ENCODE peak calls at places on chromosomes 16 and 17, in seven cellular contexts. J is cardiac fibroblast, I is fibroblast of mammary gland, P is WERI-Rb-1, B is tibial nerve, Y is epithelial cell of esophagus, T is AG10803. S is an unnamed sample.

GRCh38 chr17:8120520-8121443 is 2.5 kb upstream of the ALOXE3 start:
- DNase-seq in I (peak), Y (peak), T (peak), P (peak), J (peak), B (peak), S (peak)

GRCh38 chr16:30354423-30355143 is 525 bp downstream of the CD2BP2 start:
- DNase-seq in J (no peak), B (no peak), I (no peak), Y (no peak), T (no peak), P (no peak), S (no peak)

GRCh38 chr17:38693700-38694329 is 11.3 kb upstream of the MLLT6 start:
- DNase-seq in J (peak), P (no peak), T (peak), Y (no peak), I (peak), B (peak), S (peak)

GRCh38 chr17:66822009-66822408 is 12.9 kb upstream of the CACNG5 start:
- DNase-seq in J (no peak), I (no peak), B (no peak), P (no peak), T (no peak), Y (no peak), S (no peak)

GRCh38 chr17:34822007-34822737 is 139.1 kb downstream of the CCT6B start:
- DNase-seq in T (no peak), I (no peak), B (no peak), P (no peak), Y (no peak), J (no peak), S (no peak)

GRCh38 chr17:34413443-34414076 is 50.5 kb upstream of the CCL1 start:
- DNase-seq in T (no peak), J (peak), B (no peak), Y (no peak), P (no peak), I (peak), S (no peak)

GRCh38 chr16:30025156-30025555 is 2.2 kb downstream of the C16orf92 start:
- DNase-seq in J (no peak), P (no peak), B (no peak), T (no peak), Y (no peak), I (no peak), S (no peak)

GRCh38 chr16:84879569-84880487 is 60.0 kb downstream of the CRISPLD2 start:
- DNase-seq in T (no peak), J (no peak), P (no peak), Y (peak), I (no peak), B (no peak), S (no peak)

GRCh38 chr16:82769845-82770244 is 143.1 kb downstream of the CDH13 start:
- DNase-seq in Y (no peak), P (no peak), I (no peak), J (no peak), B (peak), T (no peak), S (no peak)

GRCh38 chr17:13429201-13429600 is 172.5 kb downstream of the HS3ST3A1 start:
- DNase-seq in I (peak), P (peak), B (peak), Y (no peak), J (peak), T (peak), S (peak)

GRCh38 chr17:55160501-55160900 is 104.3 kb upstream of the HLF start:
- DNase-seq in J (no peak), I (no peak), T (no peak), P (no peak), Y (no peak), B (no peak), S (no peak)

GRCh38 chr16:46843898-46844642 is 13.1 kb upstream of the C16orf87 start:
- DNase-seq in B (no peak), I (no peak), T (no peak), J (no peak), Y (no peak), P (no peak), S (no peak)

GRCh38 chr16:72149676-72150464 is 22.1 kb downstream of the PMFBP1 start:
- DNase-seq in I (no peak), Y (no peak), P (no peak), J (no peak), B (no peak), T (no peak), S (no peak)

GRCh38 chr17:59746849-59747445 is 39.5 kb downstream of the VMP1 start:
- DNase-seq in B (no peak), T (peak), P (peak), J (peak), I (peak), Y (peak), S (peak)

GRCh38 chr17:78041401-78042179 is 83.1 kb downstream of the TNRC6C start:
- DNase-seq in Y (no peak), B (no peak), J (peak), P (no peak), T (no peak), I (no peak), S (no peak)

GRCh38 chr16:28477311-28477920 is 5.3 kb upstream of the NPIPB7 start:
- DNase-seq in T (no peak), P (no peak), I (no peak), B (no peak), Y (no peak), J (no peak), S (no peak)

GRCh38 chr16:29230671-29231091 is 175.8 kb downstream of the NPIPB11 start:
- DNase-seq in J (peak), P (no peak), B (peak), I (peak), Y (peak), T (peak), S (peak)

GRCh38 chr16:89117239-89117974 is 23.8 kb downstream of the ACSF3 start:
- DNase-seq in T (no peak), P (no peak), I (no peak), J (no peak), Y (no peak), B (no peak), S (no peak)

GRCh38 chr17:57530026-57530425 is 215.1 kb downstream of the CCDC182 start:
- DNase-seq in I (no peak), P (no peak), Y (no peak), J (no peak), T (peak), B (no peak), S (no peak)

GRCh38 chr17:10135539-10136257 is 62.7 kb downstream of the GAS7 start:
- DNase-seq in I (peak), J (peak), B (peak), P (no peak), Y (no peak), T (peak), S (peak)

GRCh38 chr17:9330140-9330902 is 245.3 kb downstream of the STX8 start:
- DNase-seq in P (no peak), I (no peak), J (no peak), Y (no peak), T (no peak), B (no peak), S (no peak)

GRCh38 chr16:2284797-2285576 is 17.1 kb upstream of the RNPS1 start:
- DNase-seq in Y (no peak), P (no peak), T (no peak), J (no peak), B (no peak), I (no peak), S (no peak)

GRCh38 chr17:56891751-56892150 is 22.1 kb downstream of the TRIM25 start:
- DNase-seq in B (no peak), Y (no peak), P (peak), I (no peak), J (peak), T (no peak), S (no peak)

GRCh38 chr17:57567278-57567677 is 177.8 kb downstream of the CCDC182 start:
- DNase-seq in I (no peak), P (no peak), T (no peak), B (no peak), Y (no peak), J (no peak), S (no peak)

GRCh38 chr17:42543190-42544079 is 7.4 kb downstream of the NAGLU start:
- DNase-seq in B (no peak), J (no peak), I (no peak), T (no peak), Y (no peak), P (no peak), S (no peak)

GRCh38 chr17:78267257-78268073 is 36.0 kb downstream of the TMEM235 start:
- DNase-seq in Y (no peak), J (peak), P (no peak), I (no peak), T (no peak), B (no peak), S (no peak)

GRCh38 chr16:12186774-12187335 is 210.3 kb downstream of the SNX29 start:
- DNase-seq in Y (peak), I (peak), T (no peak), B (no peak), P (no peak), J (no peak), S (peak)

GRCh38 chr17:64148017-64148631 is 18.2 kb upstream of the ERN1 start:
- DNase-seq in I (peak), P (peak), Y (no peak), B (no peak), T (peak), J (peak), S (peak)

GRCh38 chr17:48011405-48012150 is 26.0 kb downstream of the COPZ2 start:
- DNase-seq in Y (peak), J (peak), I (peak), P (peak), T (peak), B (no peak), S (no peak)
- TF ChIP-seq CTCF in Y (peak), J (peak), I (peak), P (peak), T (peak), B (peak), S (peak)

GRCh38 chr17:79802736-79803420 is 6.0 kb upstream of the CBX8 start:
- DNase-seq in I (no peak), B (no peak), P (no peak), Y (peak), T (no peak), J (no peak), S (no peak)
- H3K4me3 ChIP-seq in I (no peak), B (no peak), P (no peak), Y (no peak), T (no peak), J (no peak), S (no peak)

GRCh38 chr17:76681222-76682137 is 29.3 kb downstream of the MXRA7 start:
- DNase-seq in B (peak), P (peak), I (peak), Y (peak), J (peak), T (peak), S (peak)
- TF ChIP-seq CTCF in B (peak), P (peak), I (peak), Y (peak), J (peak), T (peak), S (peak)

DNA sequence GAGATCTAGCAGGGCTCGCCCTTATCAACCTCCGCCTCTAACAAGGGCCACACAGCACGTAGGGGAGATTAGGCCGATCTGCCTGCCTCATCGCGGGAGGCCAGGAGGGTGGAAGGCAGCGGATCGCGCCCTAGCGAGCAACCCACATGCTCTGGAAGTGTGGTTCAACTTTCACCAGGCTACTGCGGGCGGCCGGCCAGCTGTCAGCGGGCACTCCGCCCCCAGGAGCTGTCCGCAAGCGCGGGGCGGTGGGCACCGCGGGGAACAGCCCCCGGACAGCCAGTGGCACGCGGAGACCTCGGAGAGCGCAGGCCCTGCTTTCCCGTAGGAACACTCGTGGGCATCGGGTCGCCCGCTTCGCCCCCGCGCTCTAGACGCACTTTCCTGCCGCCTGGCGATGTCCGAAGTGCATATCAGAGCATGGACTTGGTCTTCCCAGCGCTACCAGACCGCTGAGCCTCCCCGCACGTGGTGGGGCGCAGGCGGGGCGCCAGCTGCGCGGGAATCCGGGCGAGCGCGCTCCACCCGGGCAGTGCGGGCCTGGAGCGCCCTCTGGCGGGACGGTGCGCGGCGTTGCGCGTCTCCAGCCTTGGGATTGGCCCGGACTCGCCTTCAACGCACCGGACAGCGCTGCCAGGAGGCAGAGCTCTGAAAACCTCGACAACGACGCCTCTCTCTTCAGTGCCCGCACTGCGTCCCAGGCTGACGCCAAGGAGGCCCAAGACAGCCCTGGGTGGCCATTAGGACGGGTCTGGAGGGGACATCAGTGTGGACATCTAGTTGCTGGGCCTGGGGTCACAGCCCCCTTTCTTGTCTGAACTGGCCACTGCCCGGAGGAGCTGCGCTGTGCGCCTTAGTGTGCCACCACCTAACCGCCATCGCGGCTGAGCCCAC is 3.6 kb upstream of the ZNHIT3 start:
- DNase-seq in J (peak), I (peak), P (peak), Y (peak), B (peak), T (peak), S (peak)
- H3K4me3 ChIP-seq in J (peak), I (no peak), P (no peak), Y (peak), B (peak), T (peak), S (no peak)

DNA sequence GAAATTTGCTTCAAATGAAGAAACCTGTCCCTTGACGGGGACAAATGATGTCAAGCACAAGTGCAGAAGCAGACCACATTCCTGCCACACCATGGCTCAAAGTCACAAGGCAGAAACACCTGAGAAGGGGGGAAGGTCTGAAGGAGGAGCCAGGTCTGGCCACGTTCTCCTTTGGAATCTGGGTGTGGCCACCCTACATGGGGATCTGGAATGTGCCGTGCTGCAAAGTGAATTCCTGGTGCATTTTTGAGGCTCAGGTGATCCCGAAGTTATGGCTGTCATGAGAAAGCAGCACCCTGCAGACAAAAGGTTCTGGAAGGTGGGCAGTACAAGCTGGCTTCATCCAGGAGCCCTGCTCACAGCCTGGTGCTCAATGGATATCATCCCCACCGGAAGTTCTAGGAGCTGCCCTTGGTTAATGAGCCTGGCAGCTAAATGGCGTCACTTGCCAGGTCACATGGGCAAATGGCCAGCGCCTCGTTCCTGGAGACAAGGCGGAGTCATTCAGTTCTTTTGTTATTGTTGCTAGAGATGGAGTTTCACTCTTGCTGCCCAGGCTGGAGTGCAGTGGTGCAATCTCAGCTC is 20.1 kb upstream of the ADCY9 start:
- DNase-seq in T (no peak), I (no peak), J (no peak), Y (peak), B (no peak), P (no peak), S (no peak)
- TF ChIP-seq CTCF in T (no peak), I (no peak), J (no peak), Y (peak), B (no peak), P (no peak), S (no peak)

GRCh38 chr16:48609453-48610023 is 442 bp downstream of the N4BP1 start:
- DNase-seq in T (peak), P (peak), I (peak), J (peak), Y (peak), B (no peak), S (peak)

GRCh38 chr16:48613061-48613957 is 3.3 kb upstream of the N4BP1 start:
- DNase-seq in J (peak), T (peak), Y (peak), I (no peak), P (no peak), B (no peak), S (no peak)

GRCh38 chr16:48614759-48615158 is 4.8 kb upstream of the N4BP1 start:
- DNase-seq in P (no peak), Y (no peak), T (no peak), J (no peak), B (no peak), I (no peak), S (no peak)

GRCh38 chr16:48611329-48612137 is 1.6 kb upstream of the N4BP1 start:
- DNase-seq in P (no peak), B (no peak), Y (peak), I (no peak), J (no peak), T (no peak), S (no peak)

DNA sequence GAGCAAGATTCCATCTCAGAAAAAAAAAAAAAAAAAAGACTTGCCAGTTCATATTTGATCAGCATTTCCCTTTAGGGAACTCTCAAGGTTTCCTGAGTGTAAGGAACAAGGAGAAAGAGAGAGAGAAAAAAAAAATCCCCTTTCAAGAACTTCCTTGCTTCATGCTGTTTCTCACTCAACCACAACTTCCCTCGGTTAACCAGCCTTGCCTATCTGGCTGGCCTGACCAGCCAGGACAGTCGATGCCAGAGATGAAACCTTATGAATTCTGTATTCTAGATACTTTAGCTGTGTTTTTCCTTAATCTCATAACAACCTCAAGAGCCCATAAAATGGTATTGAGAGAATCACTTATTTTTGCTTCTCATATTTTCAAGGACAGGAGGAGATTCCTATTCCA is 2.6 kb upstream of the N4BP1 start:
- DNase-seq in J (no peak), B (no peak), T (no peak), Y (no peak), P (no peak), I (no peak), S (no peak)
- H3K4me3 ChIP-seq in J (no peak), B (no peak), T (no peak), Y (no peak), P (no peak), I (no peak), S (no peak)

DNA sequence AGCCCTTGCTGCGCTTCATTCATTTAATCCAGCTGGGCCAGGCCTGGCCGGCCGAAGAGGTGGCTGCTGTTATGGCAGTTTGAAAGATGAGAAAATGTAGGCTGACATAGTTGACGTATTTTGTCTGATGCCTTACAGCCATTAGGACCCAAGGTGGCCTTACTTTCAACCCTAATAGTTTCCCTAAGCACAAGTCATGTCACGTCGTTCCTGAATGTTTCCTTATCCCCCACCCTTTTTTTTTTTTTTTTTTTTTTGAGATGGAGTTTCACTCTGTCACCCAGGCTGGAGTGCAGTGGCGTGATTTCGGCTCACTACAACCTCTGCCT is 307 bp upstream of the GOT2 start:
- DNase-seq in Y (no peak), B (no peak), I (no peak), P (no peak), J (no peak), T (no peak), S (no peak)
- TF ChIP-seq CTCF in Y (no peak), B (no peak), I (no peak), P (no peak), J (no peak), T (no peak), S (no peak)

GRCh38 chr17:72271603-72272002 is 150.8 kb downstream of the SOX9 start:
- DNase-seq in I (no peak), J (no peak), B (no peak), T (no peak), P (no peak), Y (no peak), S (no peak)

GRCh38 chr17:72273301-72274056 is 152.7 kb downstream of the SOX9 start:
- DNase-seq in P (no peak), Y (peak), B (no peak), T (no peak), J (peak), I (no peak), S (peak)

GRCh38 chr17:72270530-72270929 is 149.7 kb downstream of the SOX9 start:
- DNase-seq in I (peak), J (peak), B (peak), Y (no peak), P (no peak), T (peak), S (peak)

DNA sequence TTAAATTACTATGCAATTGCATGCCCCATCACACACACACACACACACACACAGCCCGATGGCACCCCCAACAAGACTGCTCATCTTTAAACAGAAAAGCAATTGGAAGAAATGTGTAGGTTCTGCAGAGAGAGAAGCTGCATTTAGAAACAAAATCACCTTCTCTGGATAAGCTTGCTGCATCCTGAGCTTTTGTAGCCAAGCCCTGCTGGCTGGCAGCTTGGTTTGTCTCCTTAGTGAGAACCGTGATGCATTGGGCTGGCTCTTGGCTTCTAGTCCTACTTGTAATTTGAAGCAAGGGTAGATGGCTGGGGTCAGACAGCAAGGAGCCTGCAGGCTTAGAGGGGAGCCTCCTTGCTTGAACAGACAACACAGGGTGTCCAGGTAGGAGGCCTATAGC is 153.8 kb downstream of the SOX9 start:
- DNase-seq in P (no peak), T (no peak), J (no peak), I (no peak), B (no peak), Y (no peak), S (no peak)
- H3K4me3 ChIP-seq in P (no peak), T (no peak), J (no peak), I (no peak), B (no peak), Y (no peak), S (no peak)

GRCh38 chr16:318628-319027 is 33.9 kb downstream of the AXIN1 start:
- DNase-seq in B (no peak), Y (no peak), J (no peak), T (no peak), P (peak), I (no peak), S (no peak)
- TF ChIP-seq CTCF in B (no peak), Y (peak), J (peak), T (no peak), P (peak), I (no peak), S (peak)

GRCh38 chr17:2562162-2562858 is 31.1 kb upstream of the PAFAH1B1 start:
- DNase-seq in J (no peak), Y (no peak), P (no peak), T (no peak), B (no peak), I (no peak), S (no peak)
- H3K4me3 ChIP-seq in J (no peak), Y (no peak), P (no peak), T (no peak), B (no peak), I (no peak), S (no peak)

S was measured in astrocyte of the spinal cord.